ENCODE peak calls at places on chromosomes 1 and 21, in nine cellular contexts. W is aorta; G is sciatic nerve; D is NCI-H1436 treated with DMSO at 0.1 percent for 48 hours; C is effector memory CD8-positive, alpha-beta T cell; J is lung; F is neural crest cell; P is cardiac septum; Q is body of pancreas. X is an unnamed sample.

GRCh38 chr1:221419513-221420088 is 322.3 kb downstream of the DUSP10 start:
- DNase-seq in W (no peak), G (no peak), D (no peak), C (no peak), J (no peak), F (no peak), P (no peak), Q (no peak), X (no peak)

GRCh38 chr1:78171736-78172590 is 126.2 kb downstream of the GIPC2 start:
- DNase-seq in W (no peak), G (no peak), D (no peak), C (no peak), J (no peak), F (no peak), P (no peak), Q (no peak), X (no peak)

GRCh38 chr1:32992489-32993214 is 28.0 kb upstream of the RNF19B start:
- DNase-seq in W (peak; percentile 89), G (peak; percentile 84), D (no peak), C (peak; percentile 48), J (peak; percentile 89), F (no peak), P (peak; percentile 92), Q (peak; percentile 84), X (peak; percentile 59)

GRCh38 chr21:33266050-33266783 is at the start of gene IL10RB:
- DNase-seq in W (peak; percentile 91), G (peak; percentile 85), D (no peak), C (peak; percentile 57), J (peak; percentile 76), F (peak; percentile 53), P (peak; percentile 94), Q (peak; percentile 71), X (peak; percentile 62)

GRCh38 chr1:232600430-232601258 is 29.3 kb downstream of the SIPA1L2 start:
- DNase-seq in W (no peak), G (no peak), D (peak; percentile 25), C (no peak), J (no peak), F (no peak), P (no peak), Q (no peak), X (no peak)

GRCh38 chr1:219177363-219177762 is 3.7 kb downstream of the LYPLAL1 start:
- DNase-seq in W (no peak), G (no peak), D (no peak), C (no peak), J (no peak), F (no peak), P (no peak), Q (no peak), X (no peak)

GRCh38 chr1:78737241-78737640 is 87.6 kb downstream of the IFI44 start:
- DNase-seq in W (no peak), G (no peak), D (no peak), C (no peak), J (no peak), F (no peak), P (no peak), Q (no peak), X (no peak)

GRCh38 chr1:155085504-155086181 is 7.0 kb downstream of the EFNA3 start:
- DNase-seq in W (peak; percentile 88), G (no peak), D (no peak), C (peak; percentile 71), J (peak; percentile 74), F (no peak), P (no peak), Q (peak; percentile 78), X (peak; percentile 62)

GRCh38 chr1:71835442-71835813 is 446.9 kb downstream of the NEGR1 start:
- DNase-seq in W (no peak), G (no peak), D (no peak), C (no peak), J (no peak), F (no peak), P (no peak), Q (no peak), X (no peak)

GRCh38 chr1:226443033-226443432 is 35.1 kb upstream of the PARP1 start:
- DNase-seq in W (no peak), G (no peak), D (no peak), C (no peak), J (no peak), F (no peak), P (no peak), Q (no peak), X (no peak)

GRCh38 chr1:43296207-43296606 is 4.6 kb upstream of the TIE1 start:
- DNase-seq in W (no peak), G (no peak), D (no peak), C (no peak), J (no peak), F (no peak), P (no peak), Q (no peak), X (no peak)

GRCh38 chr1:64519921-64520320 is 50.0 kb downstream of the CACHD1 start:
- DNase-seq in W (no peak), G (no peak), D (no peak), C (no peak), J (no peak), F (no peak), P (no peak), Q (peak; percentile 39), X (no peak)

GRCh38 chr1:109846148-109846547 is 64.5 kb upstream of the CSF1 start:
- DNase-seq in W (no peak), G (no peak), D (no peak), C (no peak), J (no peak), F (no peak), P (no peak), Q (no peak), X (no peak)

GRCh38 chr1:235624751-235625192 is 24.8 kb downstream of the GNG4 start:
- DNase-seq in W (peak; percentile 67), G (no peak), D (no peak), C (no peak), J (no peak), F (no peak), P (no peak), Q (no peak), X (no peak)

GRCh38 chr1:115411388-115412063 is 73.5 kb upstream of the NGF start:
- DNase-seq in W (no peak), G (no peak), D (no peak), C (no peak), J (no peak), F (no peak), P (no peak), Q (no peak), X (no peak)

GRCh38 chr1:203072002-203072607 is 13.7 kb downstream of the MYOG start:
- DNase-seq in W (no peak), G (no peak), D (no peak), C (no peak), J (no peak), F (no peak), P (no peak), Q (no peak), X (no peak)

GRCh38 chr1:54314691-54315455 is 91.3 kb downstream of the SSBP3 start:
- DNase-seq in W (no peak), G (no peak), D (no peak), C (no peak), J (peak; percentile 58), F (no peak), P (no peak), Q (peak; percentile 45), X (no peak)

GRCh38 chr1:17829579-17829978 is 74.4 kb downstream of the ACTL8 start:
- DNase-seq in W (no peak), G (peak; percentile 28), D (no peak), C (no peak), J (no peak), F (no peak), P (peak; percentile 86), Q (no peak), X (no peak)

GRCh38 chr1:64229307-64229706 is 25.9 kb downstream of the UBE2U start:
- DNase-seq in W (no peak), G (no peak), D (no peak), C (no peak), J (no peak), F (no peak), P (no peak), Q (no peak), X (no peak)

GRCh38 chr1:57620589-57620988 is 196.7 kb upstream of the DAB1 start:
- DNase-seq in W (no peak), G (no peak), D (no peak), C (no peak), J (no peak), F (no peak), P (no peak), Q (no peak), X (no peak)

GRCh38 chr1:50981741-50982140 is 11.7 kb downstream of the CDKN2C start:
- DNase-seq in W (no peak), G (no peak), D (no peak), C (no peak), J (no peak), F (no peak), P (no peak), Q (no peak), X (no peak)

GRCh38 chr1:204293605-204294365 is 65.9 kb downstream of the PLEKHA6 start:
- DNase-seq in W (no peak), G (no peak), D (no peak), C (no peak), J (no peak), F (no peak), P (no peak), Q (no peak), X (no peak)

GRCh38 chr1:74463301-74463988 is 49.0 kb downstream of the LRRC53 start:
- DNase-seq in W (no peak), G (no peak), D (no peak), C (no peak), J (no peak), F (no peak), P (no peak), Q (no peak), X (no peak)

GRCh38 chr1:200468264-200469001 is 58.6 kb upstream of the ZNF281 start:
- DNase-seq in W (no peak), G (no peak), D (no peak), C (no peak), J (no peak), F (no peak), P (no peak), Q (no peak), X (no peak)

GRCh38 chr21:45326834-45327457 is 39.3 kb upstream of the POFUT2 start:
- DNase-seq in W (peak; percentile 43), G (peak; percentile 55), D (no peak), C (no peak), J (no peak), F (no peak), P (no peak), Q (no peak), X (no peak)